ENCODE peak calls at places on chromosome 18, in nine cellular contexts. Z is GM23248, Q is hepatocyte, M is PC-9, K is fibroblast of lung, F is HCT116, U is mammary epithelial cell, T is GM23338, A is PC-3. B is an unnamed sample.

GRCh38 chr18:37564796-37565137 is 831 bp downstream of the CELF4 start:
- DNase-seq in Z (peak), Q (peak), M (no peak), K (peak), F (no peak), U (peak), T (peak), A (peak), B (peak)

GRCh38 chr18:6547476-6547875 is 132.8 kb upstream of the L3MBTL4 start:
- DNase-seq in Z (no peak), Q (no peak), M (no peak), K (no peak), F (no peak), U (peak), T (no peak), A (peak), B (no peak)

GRCh38 chr18:42174909-42175308 is 219.9 kb downstream of the PIK3C3 start:
- DNase-seq in Z (peak), Q (peak), M (no peak), K (peak), F (no peak), U (peak), T (peak), A (peak), B (peak)

GRCh38 chr18:38718365-38718901 is 1152.8 kb upstream of the CELF4 start:
- DNase-seq in Z (no peak), Q (no peak), M (peak), K (no peak), F (no peak), U (no peak), T (no peak), A (no peak), B (no peak)

GRCh38 chr18:44507729-44508325 is 172.9 kb upstream of the SETBP1 start:
- DNase-seq in Z (no peak), Q (no peak), M (no peak), K (no peak), F (no peak), U (no peak), T (no peak), A (no peak), B (no peak)

GRCh38 chr18:68418226-68418868 is 296.6 kb downstream of the TMX3 start:
- DNase-seq in Z (no peak), Q (no peak), M (no peak), K (no peak), F (no peak), U (no peak), T (no peak), A (no peak), B (no peak)

GRCh38 chr18:10687161-10687925 is 161.5 kb downstream of the NAPG start:
- DNase-seq in Z (no peak), Q (no peak), M (no peak), K (peak), F (no peak), U (peak), T (no peak), A (no peak), B (no peak)

GRCh38 chr18:69774831-69775230 is 172.8 kb downstream of the CD226 start:
- DNase-seq in Z (peak), Q (no peak), M (no peak), K (no peak), F (no peak), U (no peak), T (no peak), A (no peak), B (peak)

GRCh38 chr18:24656571-24656971 is 196.1 kb downstream of the HRH4 start:
- DNase-seq in Z (peak), Q (no peak), M (no peak), K (peak), F (no peak), U (peak), T (no peak), A (peak), B (no peak)

GRCh38 chr18:54607213-54607934 is 16.3 kb downstream of the DYNAP start:
- DNase-seq in Z (peak), Q (peak), M (peak), K (peak), F (no peak), U (peak), T (peak), A (peak), B (peak)

GRCh38 chr18:48931680-48932461 is 18.9 kb downstream of the SMAD7 start:
- DNase-seq in Z (peak), Q (no peak), M (no peak), K (no peak), F (no peak), U (no peak), T (no peak), A (no peak), B (peak)

GRCh38 chr18:11955299-11956029 is 25.8 kb upstream of the IMPA2 start:
- DNase-seq in Z (peak), Q (peak), M (no peak), K (peak), F (no peak), U (peak), T (peak), A (peak), B (peak)

GRCh38 chr18:8890957-8891464 is 185.7 kb downstream of the MTCL1 start:
- DNase-seq in Z (peak), Q (peak), M (peak), K (peak), F (peak), U (peak), T (peak), A (peak), B (peak)

GRCh38 chr18:8553611-8553924 is 55.7 kb upstream of the RAB12 start:
- DNase-seq in Z (no peak), Q (no peak), M (no peak), K (no peak), F (no peak), U (no peak), T (no peak), A (no peak), B (no peak)

GRCh38 chr18:54612237-54612636 is 21.2 kb downstream of the DYNAP start:
- DNase-seq in Z (no peak), Q (peak), M (no peak), K (peak), F (no peak), U (peak), T (no peak), A (peak), B (no peak)

GRCh38 chr18:4751523-4751922 is 296.4 kb upstream of the DLGAP1 start:
- DNase-seq in Z (no peak), Q (no peak), M (no peak), K (no peak), F (no peak), U (no peak), T (no peak), A (no peak), B (no peak)

GRCh38 chr18:77448046-77448445 is 198.4 kb downstream of the GALR1 start:
- DNase-seq in Z (no peak), Q (no peak), M (no peak), K (no peak), F (no peak), U (no peak), T (peak), A (no peak), B (no peak)

GRCh38 chr18:67896471-67896870 is 380.0 kb upstream of the DSEL start:
- DNase-seq in Z (no peak), Q (no peak), M (no peak), K (no peak), F (no peak), U (no peak), T (no peak), A (no peak), B (no peak)

GRCh38 chr18:46250084-46250811 is 146.1 kb downstream of the HAUS1 start:
- DNase-seq in Z (peak), Q (peak), M (peak), K (peak), F (peak), U (peak), T (peak), A (peak), B (peak)

GRCh38 chr18:32777049-32777448 is 4.2 kb upstream of the KLHL14 start:
- DNase-seq in Z (peak), Q (peak), M (no peak), K (no peak), F (no peak), U (peak), T (no peak), A (no peak), B (no peak)

GRCh38 chr18:8389391-8390340 is 219.6 kb upstream of the RAB12 start:
- DNase-seq in Z (peak), Q (peak), M (peak), K (peak), F (peak), U (peak), T (peak), A (peak), B (peak)

GRCh38 chr18:14947482-14948162 is 199.7 kb downstream of the ANKRD30B start:
- DNase-seq in Z (no peak), Q (no peak), M (no peak), K (no peak), F (no peak), U (no peak), T (no peak), A (no peak), B (no peak)

GRCh38 chr18:9823805-9824473 is 61.8 kb upstream of the TXNDC2 start:
- DNase-seq in Z (peak), Q (no peak), M (no peak), K (peak), F (no peak), U (no peak), T (no peak), A (no peak), B (no peak)

GRCh38 chr18:48541747-48542108 is 2.9 kb downstream of the CTIF start:
- DNase-seq in Z (no peak), Q (no peak), M (no peak), K (no peak), F (no peak), U (no peak), T (no peak), A (no peak), B (no peak)

GRCh38 chr18:11283531-11284071 is 134.2 kb upstream of the PIEZO2 start:
- DNase-seq in Z (no peak), Q (no peak), M (no peak), K (no peak), F (no peak), U (no peak), T (no peak), A (no peak), B (no peak)

GRCh38 chr18:7291046-7291445 is 60.2 kb downstream of the LRRC30 start:
- DNase-seq in Z (no peak), Q (no peak), M (no peak), K (no peak), F (no peak), U (no peak), T (no peak), A (no peak), B (no peak)

GRCh38 chr18:77590928-77591327 is 341.3 kb downstream of the GALR1 start:
- DNase-seq in Z (no peak), Q (no peak), M (no peak), K (no peak), F (no peak), U (no peak), T (no peak), A (no peak), B (no peak)

GRCh38 chr18:36412778-36413177 is 115.3 kb downstream of the FHOD3 start:
- DNase-seq in Z (peak), Q (peak), M (peak), K (no peak), F (no peak), U (no peak), T (peak), A (peak), B (peak)

GRCh38 chr18:159037-159652 is 788 bp downstream of the USP14 start:
- DNase-seq in Z (peak), Q (peak), M (no peak), K (peak), F (no peak), U (peak), T (peak), A (peak), B (peak)

GRCh38 chr18:8084160-8084559 is 517.0 kb downstream of the PTPRM start:
- DNase-seq in Z (peak), Q (peak), M (no peak), K (peak), F (peak), U (peak), T (peak), A (peak), B (peak)

GRCh38 chr18:12694032-12694431 is 8.5 kb downstream of the CEP76 start:
- DNase-seq in Z (no peak), Q (no peak), M (peak), K (peak), F (no peak), U (peak), T (no peak), A (peak), B (no peak)

GRCh38 chr18:25349926-25350560 is 1.9 kb downstream of the ZNF521 start:
- DNase-seq in Z (peak), Q (peak), M (no peak), K (peak), F (no peak), U (no peak), T (peak), A (no peak), B (no peak)

GRCh38 chr18:7870855-7871254 is 303.7 kb downstream of the PTPRM start:
- DNase-seq in Z (peak), Q (no peak), M (no peak), K (peak), F (no peak), U (peak), T (no peak), A (no peak), B (no peak)

GRCh38 chr18:51724790-51725721 is 527.6 kb upstream of the MEX3C start:
- DNase-seq in Z (peak), Q (peak), M (no peak), K (peak), F (no peak), U (no peak), T (peak), A (no peak), B (peak)

GRCh38 chr18:302097-302496 is 34.2 kb upstream of the THOC1 start:
- DNase-seq in Z (no peak), Q (no peak), M (no peak), K (no peak), F (no peak), U (no peak), T (no peak), A (no peak), B (no peak)

GRCh38 chr18:80229766-80230745 is 17.3 kb downstream of the PARD6G start:
- DNase-seq in Z (no peak), Q (no peak), M (no peak), K (no peak), F (no peak), U (peak), T (no peak), A (peak), B (no peak)

GRCh38 chr18:395481-396250 is 104.8 kb downstream of the COLEC12 start:
- DNase-seq in Z (peak), Q (peak), M (no peak), K (peak), F (no peak), U (no peak), T (no peak), A (peak), B (peak)

GRCh38 chr18:56377161-56377560 is 261.2 kb downstream of the TXNL1 start:
- DNase-seq in Z (peak), Q (no peak), M (no peak), K (no peak), F (no peak), U (no peak), T (no peak), A (no peak), B (no peak)

DNA sequence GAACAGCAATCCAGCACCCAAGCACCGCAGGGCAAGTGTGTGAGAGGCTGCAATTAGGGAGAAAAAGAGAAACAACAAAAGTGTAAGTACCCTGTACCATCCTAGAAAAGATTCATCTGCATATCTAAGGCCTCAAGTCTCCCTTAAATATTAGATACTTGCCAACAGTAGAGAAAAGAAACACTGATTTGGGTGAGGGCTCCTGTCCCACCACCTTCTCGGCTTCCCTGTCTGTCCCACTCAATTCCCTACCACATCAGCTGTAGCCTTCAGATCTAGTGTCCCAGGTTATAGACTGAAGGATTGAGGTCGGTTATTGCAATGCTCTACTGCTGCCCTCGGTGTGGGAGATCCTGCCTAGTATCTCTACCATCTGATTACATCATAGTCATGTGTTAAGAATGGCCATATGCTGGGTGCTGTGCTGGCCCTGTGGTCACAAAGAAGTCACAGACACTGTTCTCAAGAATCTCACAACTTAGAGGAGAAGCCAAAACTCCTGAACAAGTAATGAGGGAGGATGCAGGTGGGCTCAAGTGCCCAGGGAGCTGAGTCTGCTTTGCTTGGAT is 2.5 kb downstream of the RAX start:
- DNase-seq in Z (no peak), Q (no peak), M (no peak), K (no peak), F (no peak), U (no peak), T (peak), A (no peak), B (no peak)
- TF ChIP-seq EZH2 in Z (no peak), Q (no peak), M (no peak), K (peak), F (no peak), U (peak), T (peak), A (no peak), B (no peak)

GRCh38 chr18:21242141-21243040 is at the start of gene GREB1L:
- DNase-seq in Z (peak), Q (peak), M (peak), K (peak), F (peak), U (peak), T (peak), A (peak), B (peak)
- TF ChIP-seq EZH2 in Z (no peak), Q (no peak), M (no peak), K (no peak), F (no peak), U (no peak), T (peak), A (no peak), B (peak)

GRCh38 chr18:27540126-27540525 is 355.0 kb upstream of the CHST9 start:
- DNase-seq in Z (no peak), Q (peak), M (no peak), K (no peak), F (no peak), U (no peak), T (peak), A (no peak), B (no peak)
- TF ChIP-seq EZH2 in Z (no peak), Q (no peak), M (no peak), K (no peak), F (no peak), U (no peak), T (no peak), A (no peak), B (no peak)

GRCh38 chr18:75586576-75586975 is 159.1 kb upstream of the SMIM21 start:
- DNase-seq in Z (no peak), Q (no peak), M (no peak), K (no peak), F (no peak), U (no peak), T (no peak), A (no peak), B (no peak)

GRCh38 chr18:75588412-75588811 is 160.9 kb upstream of the SMIM21 start:
- DNase-seq in Z (no peak), Q (no peak), M (no peak), K (no peak), F (no peak), U (no peak), T (no peak), A (no peak), B (no peak)

DNA sequence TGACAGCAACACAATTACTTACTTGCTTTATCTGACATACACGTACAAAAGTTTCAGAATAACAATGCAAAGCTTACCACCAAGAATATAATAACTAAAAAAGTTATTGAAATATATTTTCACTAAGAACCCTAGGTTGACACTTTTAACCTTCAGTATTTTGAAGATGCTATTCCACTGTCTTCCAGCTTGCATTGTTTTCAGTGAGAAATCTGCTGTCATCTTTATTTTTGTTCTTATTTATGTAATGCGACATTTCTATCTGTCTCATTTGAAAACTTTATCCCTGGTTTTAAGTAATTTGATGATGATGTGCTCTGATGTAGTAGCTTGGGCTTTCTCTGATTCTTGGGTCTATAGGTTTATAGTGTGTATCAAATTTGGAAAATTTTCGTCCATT is 165.0 kb upstream of the SMIM21 start:
- DNase-seq in Z (peak), Q (no peak), M (no peak), K (peak), F (no peak), U (no peak), T (peak), A (no peak), B (no peak)
- TF ChIP-seq EZH2 in Z (no peak), Q (no peak), M (no peak), K (no peak), F (no peak), U (no peak), T (no peak), A (no peak), B (no peak)

DNA sequence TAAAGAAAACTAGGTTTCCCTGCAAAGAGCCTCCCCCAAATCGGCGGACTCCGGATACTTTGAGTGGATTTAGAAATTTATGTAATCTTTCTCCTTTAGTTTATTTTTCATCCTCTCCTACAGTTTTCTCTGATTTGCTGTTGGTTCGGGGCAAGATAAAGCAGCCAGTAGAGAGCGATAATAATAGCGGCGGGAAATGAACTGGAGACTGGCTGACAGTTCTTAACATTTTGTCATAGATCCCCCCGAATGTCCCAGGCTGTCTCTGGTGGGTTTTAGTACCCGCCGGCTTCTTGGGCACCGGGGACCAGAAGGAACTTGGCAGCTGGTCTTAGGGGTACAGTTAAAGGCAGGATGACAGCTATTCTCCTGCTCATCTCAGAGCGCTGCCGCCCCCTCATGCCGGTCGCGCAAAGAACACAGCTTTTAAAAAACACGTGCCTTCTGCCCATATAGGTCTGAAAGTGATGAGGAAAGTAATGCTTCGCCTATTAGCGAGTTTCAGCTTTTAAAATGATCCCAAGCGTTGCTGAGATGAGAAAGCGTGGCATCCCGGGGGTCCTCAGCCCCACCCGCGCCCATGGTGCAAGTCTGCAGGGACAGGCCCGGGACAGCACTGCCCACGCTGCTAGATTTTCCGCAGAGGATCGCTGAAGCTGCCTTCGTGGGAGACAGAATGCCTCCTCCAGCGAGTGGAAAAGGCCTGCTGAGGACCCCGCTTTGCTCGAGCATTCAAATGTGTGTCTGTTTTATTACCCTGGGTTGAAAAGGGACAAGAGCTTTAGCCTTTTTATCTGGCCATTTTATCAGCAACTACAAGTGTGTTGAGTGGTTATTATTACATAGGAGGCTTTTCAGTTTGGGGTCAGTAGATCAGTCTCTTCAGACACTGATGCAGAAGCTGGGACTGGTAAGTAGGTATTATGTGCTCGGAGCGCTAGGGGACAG is 3.8 kb downstream of the ONECUT2 start:
- DNase-seq in Z (no peak), Q (no peak), M (no peak), K (no peak), F (no peak), U (no peak), T (peak), A (no peak), B (no peak)
- TF ChIP-seq EZH2 in Z (peak), Q (no peak), M (no peak), K (peak), F (no peak), U (peak), T (peak), A (no peak), B (peak)

GRCh38 chr18:22171263-22171838 is 2.0 kb downstream of the GATA6 start:
- DNase-seq in Z (peak), Q (no peak), M (no peak), K (no peak), F (no peak), U (no peak), T (no peak), A (no peak), B (no peak)
- TF ChIP-seq EZH2 in Z (no peak), Q (no peak), M (no peak), K (no peak), F (no peak), U (no peak), T (peak), A (no peak), B (peak)

GRCh38 chr18:62324917-62325805 is at the start of gene TNFRSF11A:
- DNase-seq in Z (peak), Q (peak), M (peak), K (no peak), F (no peak), U (peak), T (peak), A (peak), B (peak)
- TF ChIP-seq EZH2 in Z (no peak), Q (no peak), M (no peak), K (no peak), F (no peak), U (no peak), T (no peak), A (no peak), B (no peak)

GRCh38 chr18:3492166-3492565 is 42.2 kb downstream of the TGIF1 start:
- DNase-seq in Z (no peak), Q (no peak), M (no peak), K (no peak), F (no peak), U (no peak), T (no peak), A (no peak), B (no peak)
- TF ChIP-seq EZH2 in Z (no peak), Q (no peak), M (no peak), K (no peak), F (no peak), U (no peak), T (no peak), A (no peak), B (no peak)

B was measured in A673.